ENCODE peak calls at places on chromosomes 5 and 9, in ten cellular contexts. One of them, this sample, is unnamed.

GRCh38 chr5:147809830-147810666 is 21.4 kb downstream of the SPINK1 start:
- DNase-seq in body of pancreas: no peak
- DNase-seq in right lobe of liver: no peak
- DNase-seq in stomach: no peak
- DNase-seq in endothelial cell: no peak
- DNase-seq in AG04450: no peak
- DNase-seq in Panc1: no peak
- DNase-seq in A549: no peak
- DNase-seq in GM20000: no peak
- DNase-seq in Peyer's patch: no peak
- DNase-seq in this sample: no peak

GRCh38 chr9:13427587-13427986 is 148.1 kb upstream of the MPDZ start:
- DNase-seq in Panc1: no peak
- DNase-seq in AG04450: peak; percentile 15
- DNase-seq in A549: peak; percentile 48
- DNase-seq in stomach: no peak
- DNase-seq in endothelial cell: peak; percentile 14
- DNase-seq in Peyer's patch: no peak
- DNase-seq in body of pancreas: peak; percentile 16
- DNase-seq in right lobe of liver: no peak
- DNase-seq in GM20000: peak; percentile 33
- DNase-seq in this sample: no peak

GRCh38 chr5:60207031-60207430 is 313.5 kb upstream of the PDE4D start:
- DNase-seq in A549: no peak
- DNase-seq in right lobe of liver: no peak
- DNase-seq in endothelial cell: no peak
- DNase-seq in body of pancreas: no peak
- DNase-seq in GM20000: peak; percentile 63
- DNase-seq in AG04450: no peak
- DNase-seq in Peyer's patch: no peak
- DNase-seq in stomach: no peak
- DNase-seq in Panc1: no peak
- DNase-seq in this sample: no peak

GRCh38 chr5:72156921-72157320 is 49.6 kb downstream of the MAP1B start:
- DNase-seq in stomach: no peak
- DNase-seq in right lobe of liver: no peak
- DNase-seq in AG04450: peak; percentile 94
- DNase-seq in endothelial cell: no peak
- DNase-seq in Peyer's patch: no peak
- DNase-seq in A549: no peak
- DNase-seq in Panc1: no peak
- DNase-seq in GM20000: no peak
- DNase-seq in body of pancreas: no peak
- DNase-seq in this sample: no peak

GRCh38 chr9:99562263-99562565 is 259.5 kb upstream of the NR4A3 start:
- DNase-seq in body of pancreas: no peak
- DNase-seq in A549: no peak
- DNase-seq in stomach: no peak
- DNase-seq in AG04450: no peak
- DNase-seq in GM20000: no peak
- DNase-seq in right lobe of liver: no peak
- DNase-seq in Panc1: no peak
- DNase-seq in Peyer's patch: no peak
- DNase-seq in endothelial cell: no peak
- DNase-seq in this sample: no peak

GRCh38 chr5:132813599-132814440 is 718 bp downstream of the SOWAHA start:
- DNase-seq in AG04450: no peak
- DNase-seq in A549: peak; percentile 34
- DNase-seq in stomach: peak; percentile 65
- DNase-seq in GM20000: peak; percentile 79
- DNase-seq in body of pancreas: peak; percentile 56
- DNase-seq in Panc1: no peak
- DNase-seq in endothelial cell: peak; percentile 38
- DNase-seq in right lobe of liver: peak; percentile 34
- DNase-seq in Peyer's patch: peak; percentile 77
- DNase-seq in this sample: peak; percentile 48

GRCh38 chr5:38258319-38259061 is at the start of gene EGFLAM:
- DNase-seq in Panc1: no peak
- DNase-seq in A549: peak; percentile 20
- DNase-seq in body of pancreas: peak; percentile 15
- DNase-seq in AG04450: no peak
- DNase-seq in stomach: no peak
- DNase-seq in endothelial cell: peak; percentile 53
- DNase-seq in right lobe of liver: peak; percentile 30
- DNase-seq in Peyer's patch: no peak
- DNase-seq in GM20000: no peak
- DNase-seq in this sample: no peak

GRCh38 chr5:116509483-116510244 is 65.0 kb downstream of the SEMA6A start:
- DNase-seq in Panc1: no peak
- DNase-seq in body of pancreas: no peak
- DNase-seq in AG04450: no peak
- DNase-seq in A549: no peak
- DNase-seq in Peyer's patch: no peak
- DNase-seq in right lobe of liver: no peak
- DNase-seq in stomach: no peak
- DNase-seq in GM20000: no peak
- DNase-seq in endothelial cell: no peak
- DNase-seq in this sample: no peak

GRCh38 chr5:143183989-143184388 is 219.5 kb downstream of the NR3C1 start:
- DNase-seq in right lobe of liver: no peak
- DNase-seq in A549: no peak
- DNase-seq in endothelial cell: no peak
- DNase-seq in Peyer's patch: no peak
- DNase-seq in body of pancreas: no peak
- DNase-seq in stomach: no peak
- DNase-seq in Panc1: no peak
- DNase-seq in GM20000: no peak
- DNase-seq in AG04450: no peak
- DNase-seq in this sample: no peak

GRCh38 chr5:143182106-143182505 is 221.4 kb downstream of the NR3C1 start:
- DNase-seq in right lobe of liver: no peak
- DNase-seq in stomach: no peak
- DNase-seq in GM20000: no peak
- DNase-seq in Panc1: no peak
- DNase-seq in AG04450: no peak
- DNase-seq in endothelial cell: no peak
- DNase-seq in A549: no peak
- DNase-seq in body of pancreas: no peak
- DNase-seq in Peyer's patch: no peak
- DNase-seq in this sample: no peak

GRCh38 chr5:143181173-143181572 is 222.3 kb downstream of the NR3C1 start:
- DNase-seq in GM20000: no peak
- DNase-seq in right lobe of liver: no peak
- DNase-seq in AG04450: no peak
- DNase-seq in Peyer's patch: no peak
- DNase-seq in Panc1: no peak
- DNase-seq in stomach: no peak
- DNase-seq in endothelial cell: no peak
- DNase-seq in body of pancreas: no peak
- DNase-seq in A549: no peak
- DNase-seq in this sample: no peak

GRCh38 chr5:143180751-143181150 is 222.7 kb downstream of the NR3C1 start:
- DNase-seq in stomach: no peak
- DNase-seq in endothelial cell: no peak
- DNase-seq in Peyer's patch: no peak
- DNase-seq in Panc1: no peak
- DNase-seq in body of pancreas: no peak
- DNase-seq in A549: no peak
- DNase-seq in AG04450: no peak
- DNase-seq in GM20000: no peak
- DNase-seq in right lobe of liver: no peak
- DNase-seq in this sample: no peak

DNA sequence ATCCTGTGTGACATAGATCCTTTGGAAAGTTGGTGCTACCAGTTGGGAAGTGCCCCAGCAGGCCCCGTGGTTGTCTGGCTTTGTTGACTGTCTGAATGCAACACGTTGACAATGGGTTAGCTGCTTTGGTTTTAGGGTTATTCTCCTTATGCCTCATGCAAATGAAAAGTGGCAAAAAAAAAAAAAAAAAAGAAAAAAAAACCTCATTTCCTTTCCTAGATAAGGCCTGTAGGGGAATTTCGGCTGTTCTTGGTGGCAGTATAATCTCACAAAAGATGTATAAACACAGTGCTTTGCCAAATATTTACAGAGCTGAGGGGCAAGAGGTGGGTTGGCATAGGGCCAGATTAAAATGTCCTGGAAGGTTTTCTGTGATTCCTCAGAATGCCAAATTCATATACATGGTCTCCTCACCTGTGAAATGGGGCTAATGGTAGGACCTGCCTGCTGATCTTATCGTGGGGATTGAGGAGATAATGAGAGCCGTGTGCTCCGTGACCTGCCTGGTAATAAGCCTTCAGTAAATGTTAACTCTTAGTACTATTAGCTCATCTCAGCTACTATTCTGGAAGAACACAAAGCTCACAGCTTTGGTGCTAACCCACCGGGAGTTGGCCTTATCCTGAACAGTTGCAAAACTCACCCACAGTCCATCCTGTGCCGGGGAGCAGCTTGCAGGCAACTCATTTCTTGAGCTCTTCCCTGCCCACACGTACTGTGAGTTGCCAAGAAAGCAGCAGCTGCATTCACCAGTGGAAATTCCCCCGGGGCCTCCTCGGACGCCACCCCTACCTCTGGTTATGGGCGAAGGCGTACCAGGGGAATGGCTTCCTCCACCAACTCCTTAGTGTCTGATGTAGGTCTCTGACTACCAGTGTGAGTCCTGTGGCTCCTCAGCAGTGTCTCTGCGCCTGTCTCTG is 220.3 kb downstream of the NR3C1 start:
- DNase-seq in A549: peak; percentile 23
- DNase-seq in endothelial cell: no peak
- DNase-seq in Peyer's patch: no peak
- DNase-seq in right lobe of liver: peak; percentile 46
- DNase-seq in stomach: peak; percentile 32
- DNase-seq in AG04450: no peak
- DNase-seq in body of pancreas: no peak
- DNase-seq in GM20000: peak; percentile 50
- DNase-seq in Panc1: no peak
- DNase-seq in this sample: peak; percentile 13
- TF ChIP-seq CTCF in A549: no peak
- TF ChIP-seq CTCF in endothelial cell: no peak
- TF ChIP-seq CTCF in Peyer's patch: no peak
- TF ChIP-seq CTCF in right lobe of liver: no peak
- TF ChIP-seq CTCF in stomach: peak; percentile 8
- TF ChIP-seq CTCF in AG04450: no peak
- TF ChIP-seq CTCF in body of pancreas: no peak
- TF ChIP-seq CTCF in GM20000: no peak
- TF ChIP-seq CTCF in Panc1: no peak
- TF ChIP-seq CTCF in this sample: peak; percentile 8

GRCh38 chr5:73686912-73687311 is 60.9 kb downstream of the ARHGEF28 start:
- DNase-seq in A549: no peak
- DNase-seq in Peyer's patch: no peak
- DNase-seq in GM20000: peak; percentile 25
- DNase-seq in endothelial cell: no peak
- DNase-seq in right lobe of liver: no peak
- DNase-seq in stomach: no peak
- DNase-seq in AG04450: no peak
- DNase-seq in Panc1: no peak
- DNase-seq in body of pancreas: no peak
- DNase-seq in this sample: no peak

GRCh38 chr5:73687357-73687756 is 61.4 kb downstream of the ARHGEF28 start:
- DNase-seq in right lobe of liver: no peak
- DNase-seq in GM20000: peak; percentile 41
- DNase-seq in endothelial cell: no peak
- DNase-seq in AG04450: no peak
- DNase-seq in Peyer's patch: no peak
- DNase-seq in body of pancreas: no peak
- DNase-seq in Panc1: no peak
- DNase-seq in A549: no peak
- DNase-seq in stomach: no peak
- DNase-seq in this sample: no peak

GRCh38 chr5:73690015-73690414 is 64.0 kb downstream of the ARHGEF28 start:
- DNase-seq in Peyer's patch: no peak
- DNase-seq in AG04450: no peak
- DNase-seq in Panc1: no peak
- DNase-seq in GM20000: no peak
- DNase-seq in A549: no peak
- DNase-seq in right lobe of liver: no peak
- DNase-seq in body of pancreas: no peak
- DNase-seq in stomach: no peak
- DNase-seq in endothelial cell: no peak
- DNase-seq in this sample: no peak

GRCh38 chr5:73682176-73682575 is 56.2 kb downstream of the ARHGEF28 start:
- DNase-seq in Panc1: no peak
- DNase-seq in right lobe of liver: no peak
- DNase-seq in endothelial cell: no peak
- DNase-seq in body of pancreas: no peak
- DNase-seq in stomach: no peak
- DNase-seq in Peyer's patch: no peak
- DNase-seq in A549: no peak
- DNase-seq in AG04450: no peak
- DNase-seq in GM20000: no peak
- DNase-seq in this sample: no peak

GRCh38 chr5:73684691-73685090 is 58.7 kb downstream of the ARHGEF28 start:
- DNase-seq in body of pancreas: no peak
- DNase-seq in AG04450: no peak
- DNase-seq in endothelial cell: no peak
- DNase-seq in Panc1: no peak
- DNase-seq in stomach: no peak
- DNase-seq in Peyer's patch: no peak
- DNase-seq in GM20000: no peak
- DNase-seq in right lobe of liver: no peak
- DNase-seq in A549: no peak
- DNase-seq in this sample: no peak
- TF ChIP-seq CTCF in body of pancreas: no peak
- TF ChIP-seq CTCF in AG04450: no peak
- TF ChIP-seq CTCF in endothelial cell: no peak
- TF ChIP-seq CTCF in Panc1: no peak
- TF ChIP-seq CTCF in stomach: no peak
- TF ChIP-seq CTCF in Peyer's patch: no peak
- TF ChIP-seq CTCF in GM20000: no peak
- TF ChIP-seq CTCF in right lobe of liver: no peak
- TF ChIP-seq CTCF in A549: no peak
- TF ChIP-seq CTCF in this sample: no peak

GRCh38 chr9:19122490-19123042 is 4.7 kb downstream of the PLIN2 start:
- DNase-seq in GM20000: no peak
- DNase-seq in endothelial cell: no peak
- DNase-seq in stomach: no peak
- DNase-seq in Peyer's patch: no peak
- DNase-seq in right lobe of liver: no peak
- DNase-seq in Panc1: no peak
- DNase-seq in AG04450: no peak
- DNase-seq in body of pancreas: no peak
- DNase-seq in A549: no peak
- DNase-seq in this sample: no peak
- TF ChIP-seq CTCF in GM20000: no peak
- TF ChIP-seq CTCF in endothelial cell: peak; percentile 24
- TF ChIP-seq CTCF in stomach: no peak
- TF ChIP-seq CTCF in Peyer's patch: no peak
- TF ChIP-seq CTCF in right lobe of liver: no peak
- TF ChIP-seq CTCF in Panc1: no peak
- TF ChIP-seq CTCF in AG04450: no peak
- TF ChIP-seq CTCF in body of pancreas: no peak
- TF ChIP-seq CTCF in A549: no peak
- TF ChIP-seq CTCF in this sample: no peak

DNA sequence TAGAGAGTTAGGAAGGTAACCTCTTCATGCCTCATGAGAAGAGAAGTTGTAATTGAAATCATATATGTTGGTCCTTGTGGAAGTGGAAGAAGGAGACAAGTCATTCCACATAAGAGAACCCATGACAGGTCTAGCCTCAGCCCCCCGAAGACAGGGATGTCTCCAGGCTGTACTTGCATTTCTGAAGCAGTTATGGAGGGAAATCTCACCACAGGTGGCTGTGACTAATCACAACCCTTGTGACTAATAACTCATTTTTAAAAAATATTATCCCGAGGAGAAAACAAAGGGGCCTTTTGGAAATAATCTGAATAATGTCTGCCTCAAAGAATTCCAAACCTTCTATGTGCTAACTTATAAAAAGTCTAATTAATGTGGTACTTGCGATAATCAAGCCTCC is 262.1 kb upstream of the RPS23 start:
- DNase-seq in A549: no peak
- DNase-seq in right lobe of liver: no peak
- DNase-seq in stomach: no peak
- DNase-seq in Peyer's patch: no peak
- DNase-seq in Panc1: no peak
- DNase-seq in AG04450: no peak
- DNase-seq in GM20000: no peak
- DNase-seq in endothelial cell: no peak
- DNase-seq in body of pancreas: no peak
- DNase-seq in this sample: no peak
- TF ChIP-seq CTCF in A549: no peak
- TF ChIP-seq CTCF in right lobe of liver: no peak
- TF ChIP-seq CTCF in stomach: no peak
- TF ChIP-seq CTCF in Peyer's patch: no peak
- TF ChIP-seq CTCF in Panc1: no peak
- TF ChIP-seq CTCF in AG04450: no peak
- TF ChIP-seq CTCF in GM20000: no peak
- TF ChIP-seq CTCF in endothelial cell: no peak
- TF ChIP-seq CTCF in body of pancreas: no peak
- TF ChIP-seq CTCF in this sample: no peak